ENCODE peak calls at places on chromosomes 7 and 10, in six cellular contexts. N is A673, Y is amygdala, A is stomach, P is lower leg skin, G is DMS79. O is an unnamed sample.

GRCh38 chr7:38211940-38212339 is 33.9 kb downstream of the STARD3NL start:
- DNase-seq in A (no peak), P (no peak), G (no peak), N (no peak), Y (no peak), O (no peak)

GRCh38 chr10:67772894-67773511 is 65.0 kb downstream of the DNAJC12 start:
- DNase-seq in Y (no peak), N (no peak), G (no peak), A (no peak), P (no peak), O (no peak)

GRCh38 chr7:50356945-50357268 is 52.4 kb downstream of the IKZF1 start:
- DNase-seq in Y (no peak), G (no peak), P (no peak), A (no peak), N (no peak), O (no peak)

GRCh38 chr10:129525408-129525807 is 58.4 kb downstream of the MGMT start:
- DNase-seq in G (no peak), N (no peak), P (no peak), Y (no peak), A (no peak), O (no peak)

GRCh38 chr7:94654764-94655561 is 970 bp downstream of the SGCE start:
- DNase-seq in P (no peak), A (no peak), G (peak), N (peak), Y (peak), O (peak)

GRCh38 chr7:50396856-50397255 is 53.3 kb downstream of the FIGNL1 start:
- DNase-seq in P (no peak), A (no peak), G (no peak), Y (no peak), N (no peak), O (no peak)

GRCh38 chr10:131710142-131710861 is 190.5 kb upstream of the PPP2R2D start:
- DNase-seq in A (no peak), G (no peak), N (no peak), P (no peak), Y (no peak), O (no peak)

GRCh38 chr10:37623506-37623905 is 233.9 kb downstream of the ZNF248 start:
- DNase-seq in Y (no peak), N (no peak), P (no peak), A (no peak), G (no peak), O (no peak)

GRCh38 chr10:84194424-84195043 is at the start of gene CDHR1:
- DNase-seq in Y (no peak), A (no peak), G (peak), P (no peak), N (peak), O (peak)

O was measured in NCI-H82.